ENCODE peak calls at places on chromosomes 2 and 18, in five cellular contexts. Z, Q, B, X and U are unnamed samples.

GRCh38 chr2:159052157-159052561 is 83.7 kb downstream of the TANC1 start:
- DNase-seq in B (no peak), X (no peak), Q (no peak), Z (no peak), U (no peak)

GRCh38 chr18:42192251-42193248 is 237.5 kb downstream of the PIK3C3 start:
- DNase-seq in X (no peak), Z (no peak), Q (no peak), B (no peak), U (no peak)

GRCh38 chr2:68992933-68993332 is 18.5 kb downstream of the GKN1 start:
- DNase-seq in B (no peak), Z (no peak), X (no peak), Q (no peak), U (no peak)

GRCh38 chr2:127581050-127581345 is 45.5 kb downstream of the MYO7B start:
- DNase-seq in X (no peak), Z (no peak), Q (no peak), B (no peak), U (no peak)

GRCh38 chr18:21433436-21433835 is 167.1 kb downstream of the ESCO1 start:
- DNase-seq in Q (no peak), B (no peak), X (no peak), Z (no peak), U (no peak)

GRCh38 chr18:69518989-69519388 is 118.3 kb downstream of the DOK6 start:
- DNase-seq in Q (no peak), X (no peak), Z (no peak), B (no peak), U (no peak)

GRCh38 chr2:39706350-39706749 is 40.6 kb downstream of the TMEM178A start:
- DNase-seq in Q (no peak), X (no peak), B (no peak), Z (no peak), U (no peak)

GRCh38 chr2:234241656-234242445 is 191.3 kb downstream of the SPP2 start:
- DNase-seq in Q (no peak), X (no peak), B (no peak), Z (no peak), U (peak; percentile 49)

GRCh38 chr2:123769001-123769400 is 256.1 kb upstream of the CNTNAP5 start:
- DNase-seq in Z (no peak), Q (no peak), B (no peak), X (no peak), U (no peak)

GRCh38 chr18:48161911-48162698 is 231.6 kb upstream of the SMAD2 start:
- DNase-seq in B (no peak), Q (no peak), Z (no peak), X (no peak), U (no peak)

GRCh38 chr2:72883356-72883962 is 3.7 kb upstream of the SPR start:
- DNase-seq in Z (peak; percentile 89), X (no peak), Q (no peak), B (no peak), U (peak; percentile 9)

GRCh38 chr18:42447688-42448087 is 492.7 kb downstream of the PIK3C3 start:
- DNase-seq in Z (no peak), B (no peak), X (no peak), Q (no peak), U (no peak)

GRCh38 chr2:32711219-32711618 is 83.4 kb downstream of the TTC27 start:
- DNase-seq in Q (peak; percentile 88), X (no peak), B (no peak), Z (no peak), U (peak; percentile 37)

GRCh38 chr18:27483266-27483665 is 298.2 kb upstream of the CHST9 start:
- DNase-seq in B (no peak), Q (no peak), Z (no peak), X (no peak), U (no peak)

GRCh38 chr2:133378386-133378785 is 189.9 kb downstream of the NCKAP5 start:
- DNase-seq in B (no peak), Z (no peak), Q (no peak), X (no peak), U (no peak)

GRCh38 chr2:217980036-217980435 is 22.8 kb downstream of the TNS1 start:
- DNase-seq in Q (no peak), B (peak; percentile 83), X (peak; percentile 32), Z (no peak), U (no peak)

GRCh38 chr2:230230087-230230486 is 4.6 kb downstream of the SP140 start:
- DNase-seq in Z (no peak), B (no peak), X (no peak), Q (peak; percentile 6), U (peak; percentile 22)

GRCh38 chr2:40760071-40760666 is 308.3 kb upstream of the SLC8A1 start:
- DNase-seq in Z (peak; percentile 64), X (no peak), Q (peak; percentile 23), B (no peak), U (peak; percentile 2)

GRCh38 chr18:60668583-60668982 is 296.0 kb upstream of the MC4R start:
- DNase-seq in X (no peak), Q (no peak), B (no peak), Z (no peak), U (no peak)

GRCh38 chr18:5628512-5629255 is 84.9 kb upstream of the EPB41L3 start:
- DNase-seq in Z (peak; percentile 78), Q (no peak), B (peak; percentile 77), X (no peak), U (peak; percentile 18)

GRCh38 chr18:27501651-27502050 is 316.5 kb upstream of the CHST9 start:
- DNase-seq in B (no peak), X (no peak), Z (no peak), Q (no peak), U (no peak)